ENCODE peak calls at places on chromosomes 16 and 17, in five cellular contexts. M, K, J, E and Z are unnamed samples. For H3K4me1, the result is how much of the 10 kb centered on the place peaks cover.

GRCh38 chr17:76537578-76538280 is at the start of gene CYGB:
- DNase-seq in K (peak), E (no peak), M (no peak), J (peak), Z (no peak)

GRCh38 chr16:56886826-56887225 is 21.8 kb downstream of the SLC12A3 start:
- DNase-seq in E (no peak), M (no peak), K (no peak), J (no peak), Z (no peak)

GRCh38 chr16:28304214-28304613 is 11.9 kb downstream of the SBK1 start:
- DNase-seq in J (peak), K (peak), M (peak), E (peak), Z (peak)

GRCh38 chr16:10663744-10664143 is 31.0 kb downstream of the TEKT5 start:
- DNase-seq in E (no peak), K (no peak), J (no peak), M (no peak), Z (no peak)

GRCh38 chr16:30958164-30959083 is 870 bp downstream of the SETD1A start:
- DNase-seq in M (peak), K (peak), E (peak), J (peak), Z (peak)

GRCh38 chr16:70687172-70687531 is 1.3 kb upstream of the MTSS2 start:
- DNase-seq in M (no peak), E (no peak), K (no peak), J (no peak), Z (no peak)

GRCh38 chr17:81436294-81436849 is 41.1 kb downstream of the BAHCC1 start:
- DNase-seq in E (no peak), K (peak), M (no peak), J (peak), Z (no peak)

GRCh38 chr17:49442051-49442450 is 27.4 kb upstream of the PHB1 start:
- DNase-seq in J (no peak), M (no peak), E (no peak), K (no peak), Z (no peak)

GRCh38 chr17:28950752-28951427 is 428 bp downstream of the PHF12 start:
- DNase-seq in M (no peak), K (no peak), E (no peak), J (no peak), Z (no peak)

GRCh38 chr16:49489686-49490320 is 116.2 kb downstream of the C16orf78 start:
- DNase-seq in K (no peak), E (no peak), J (no peak), M (no peak), Z (no peak)

GRCh38 chr16:77359065-77359502 is 75.8 kb downstream of the ADAMTS18 start:
- DNase-seq in E (peak), J (peak), M (peak), K (peak), Z (peak)

GRCh38 chr17:75901727-75902126 is 3.0 kb downstream of the MRPL38 start:
- DNase-seq in M (no peak), E (no peak), K (no peak), J (no peak), Z (no peak)

GRCh38 chr17:38970804-38971203 is 3.6 kb upstream of the FBXO47 start:
- DNase-seq in E (peak), M (no peak), K (no peak), J (no peak), Z (no peak)

GRCh38 chr16:70689970-70690905 is 4.4 kb upstream of the MTSS2 start:
- DNase-seq in K (no peak), J (no peak), E (no peak), M (no peak), Z (no peak)

GRCh38 chr16:67528870-67529638 is 425 bp downstream of the RIPOR1 start:
- DNase-seq in E (peak), J (peak), K (peak), M (peak), Z (peak)

GRCh38 chr17:49527927-49528651 is 33.0 kb downstream of the NGFR start:
- DNase-seq in E (no peak), M (no peak), J (no peak), K (no peak), Z (no peak)

GRCh38 chr17:49217651-49218413 is 7.3 kb downstream of the ABI3 start:
- DNase-seq in E (no peak), K (no peak), J (no peak), M (no peak), Z (no peak)

GRCh38 chr16:11152677-11153321 is 103.2 kb downstream of the SOCS1 start:
- DNase-seq in M (peak), K (no peak), E (no peak), J (no peak), Z (no peak)

GRCh38 chr17:29495011-29495410 is 71.8 kb downstream of the ABHD15 start:
- DNase-seq in J (peak), K (no peak), E (peak), M (no peak), Z (peak)

GRCh38 chr17:7078711-7079110 is 1.3 kb downstream of the CLEC10A start:
- DNase-seq in J (no peak), E (no peak), M (no peak), K (no peak), Z (no peak)

GRCh38 chr16:78743556-78743955 is 644.1 kb downstream of the WWOX start:
- DNase-seq in K (no peak), E (no peak), J (peak), M (no peak), Z (no peak)

GRCh38 chr17:38958756-38959155 is 8.4 kb downstream of the FBXO47 start:
- DNase-seq in E (no peak), J (no peak), M (no peak), K (no peak), Z (no peak)

GRCh38 chr17:846901-847777 is 65.0 kb downstream of the MRM3 start:
- DNase-seq in K (peak), J (no peak), M (peak), E (peak), Z (no peak)

GRCh38 chr16:48409839-48410610 is 24.8 kb upstream of the SIAH1 start:
- DNase-seq in E (peak), K (no peak), M (no peak), J (peak), Z (peak)

GRCh38 chr17:42821176-42821575 is 2.9 kb downstream of the BECN1 start:
- DNase-seq in K (no peak), E (no peak), M (no peak), J (no peak), Z (no peak)

GRCh38 chr16:9139965-9140364 is 48.5 kb downstream of the HAPSTR1 start:
- DNase-seq in J (peak), M (no peak), E (peak), K (peak), Z (peak)

GRCh38 chr17:73717690-73718089 is 73.4 kb upstream of the SDK2 start:
- DNase-seq in M (no peak), J (no peak), K (no peak), E (no peak), Z (no peak)

GRCh38 chr17:73718912-73719311 is 74.7 kb upstream of the SDK2 start:
- DNase-seq in K (no peak), J (peak), E (no peak), M (no peak), Z (no peak)

GRCh38 chr17:73718362-73718761 is 74.1 kb upstream of the SDK2 start:
- DNase-seq in K (no peak), M (no peak), J (no peak), E (no peak), Z (no peak)

GRCh38 chr17:73713136-73713535 is 68.9 kb upstream of the SDK2 start:
- DNase-seq in J (no peak), E (no peak), K (peak), M (no peak), Z (peak)

DNA sequence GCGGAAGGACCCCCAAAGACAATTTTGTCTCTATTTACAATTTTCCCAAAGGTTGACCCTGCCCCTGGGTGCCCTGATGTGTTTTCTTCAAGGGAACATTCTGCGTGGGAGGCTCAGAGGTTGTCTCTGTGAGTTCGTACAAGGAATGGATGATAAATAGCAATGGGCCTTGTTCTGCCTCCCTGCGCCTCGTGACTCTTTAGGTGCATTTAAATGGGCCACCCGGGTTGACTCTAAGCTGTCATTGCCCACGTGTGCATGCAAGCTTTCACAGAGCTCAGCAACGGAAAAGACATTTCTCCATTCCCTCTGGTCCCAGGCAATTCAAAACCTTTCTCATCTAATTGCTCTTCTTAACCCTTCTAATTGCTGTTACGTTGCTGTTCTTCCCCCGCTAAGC is 71.5 kb upstream of the SDK2 start:
- DNase-seq in E (no peak), K (no peak), M (no peak), J (no peak), Z (no peak)
- H3K4me2 ChIP-seq in E (no peak), K (no peak), M (no peak), J (no peak), Z (no peak)

DNA sequence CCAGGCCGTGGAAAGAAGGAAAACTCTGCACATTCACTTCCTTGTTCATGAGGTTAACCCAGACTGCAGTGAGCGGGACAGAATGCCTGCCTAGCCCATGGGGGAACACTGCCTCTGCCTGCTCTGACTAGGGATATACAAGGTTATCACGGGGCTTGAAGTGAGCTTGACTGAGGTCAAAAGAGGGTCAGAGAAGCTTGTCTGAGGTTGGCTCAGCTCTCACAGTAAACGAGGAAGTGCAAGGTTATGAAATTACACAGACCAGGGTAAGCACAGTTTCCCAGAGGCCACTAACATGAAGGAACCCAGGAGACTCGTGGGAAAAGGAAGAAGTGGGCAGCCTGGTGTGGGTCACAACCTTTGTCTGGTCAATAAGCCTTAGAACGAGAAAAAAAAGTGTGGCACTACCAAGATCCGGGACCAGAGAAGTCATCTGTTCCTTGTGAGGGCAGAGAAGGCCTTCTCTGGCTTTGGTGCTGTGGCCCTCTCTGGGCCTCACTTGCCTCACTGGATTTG is 28.8 kb downstream of the HIC1 start:
- DNase-seq in E (no peak), M (peak), J (peak), K (no peak), Z (no peak)
- H3K27ac ChIP-seq in E (peak), M (peak), J (no peak), K (no peak), Z (no peak)

GRCh38 chr17:59762022-59762825 is 54.8 kb downstream of the VMP1 start:
- DNase-seq in M (peak), E (peak), K (no peak), J (peak), Z (peak)

GRCh38 chr17:59765038-59765437 is 57.6 kb downstream of the VMP1 start:
- DNase-seq in K (no peak), E (no peak), J (no peak), M (no peak), Z (no peak)

GRCh38 chr17:59762826-59763374 is 55.4 kb downstream of the VMP1 start:
- DNase-seq in M (no peak), J (no peak), E (no peak), K (no peak), Z (no peak)

GRCh38 chr17:59763861-59764260 is 56.4 kb downstream of the VMP1 start:
- DNase-seq in M (peak), E (no peak), J (peak), K (no peak), Z (peak)

GRCh38 chr17:59764292-59764741 is 56.9 kb downstream of the VMP1 start:
- DNase-seq in M (no peak), E (no peak), K (no peak), J (no peak), Z (peak)
- H3K4me1 ChIP-seq in M (half or more), E (under half), K (under half), J (under half), Z (under half)

GRCh38 chr16:88553739-88554138 is 16.5 kb upstream of the ZC3H18 start:
- DNase-seq in E (no peak), K (no peak), M (no peak), J (no peak), Z (no peak)

GRCh38 chr16:88552815-88553214 is 17.4 kb upstream of the ZC3H18 start:
- DNase-seq in J (no peak), E (no peak), M (no peak), K (no peak), Z (no peak)

GRCh38 chr16:88552166-88552565 is 18.0 kb upstream of the ZC3H18 start:
- DNase-seq in E (no peak), K (no peak), M (no peak), J (no peak), Z (no peak)

GRCh38 chr16:88556294-88556988 is 13.8 kb upstream of the ZC3H18 start:
- DNase-seq in E (no peak), K (no peak), M (no peak), J (no peak), Z (no peak)

GRCh38 chr16:88554711-88555264 is 15.4 kb upstream of the ZC3H18 start:
- DNase-seq in E (no peak), M (no peak), J (no peak), K (no peak), Z (no peak)
- H3K4me2 ChIP-seq in E (no peak), M (no peak), J (no peak), K (no peak), Z (no peak)

GRCh38 chr17:61127960-61128359 is 271.7 kb upstream of the TBX2 start:
- DNase-seq in E (no peak), K (no peak), M (no peak), J (no peak), Z (no peak)
- H3K27ac ChIP-seq in E (no peak), K (no peak), M (no peak), J (no peak), Z (no peak)

DNA sequence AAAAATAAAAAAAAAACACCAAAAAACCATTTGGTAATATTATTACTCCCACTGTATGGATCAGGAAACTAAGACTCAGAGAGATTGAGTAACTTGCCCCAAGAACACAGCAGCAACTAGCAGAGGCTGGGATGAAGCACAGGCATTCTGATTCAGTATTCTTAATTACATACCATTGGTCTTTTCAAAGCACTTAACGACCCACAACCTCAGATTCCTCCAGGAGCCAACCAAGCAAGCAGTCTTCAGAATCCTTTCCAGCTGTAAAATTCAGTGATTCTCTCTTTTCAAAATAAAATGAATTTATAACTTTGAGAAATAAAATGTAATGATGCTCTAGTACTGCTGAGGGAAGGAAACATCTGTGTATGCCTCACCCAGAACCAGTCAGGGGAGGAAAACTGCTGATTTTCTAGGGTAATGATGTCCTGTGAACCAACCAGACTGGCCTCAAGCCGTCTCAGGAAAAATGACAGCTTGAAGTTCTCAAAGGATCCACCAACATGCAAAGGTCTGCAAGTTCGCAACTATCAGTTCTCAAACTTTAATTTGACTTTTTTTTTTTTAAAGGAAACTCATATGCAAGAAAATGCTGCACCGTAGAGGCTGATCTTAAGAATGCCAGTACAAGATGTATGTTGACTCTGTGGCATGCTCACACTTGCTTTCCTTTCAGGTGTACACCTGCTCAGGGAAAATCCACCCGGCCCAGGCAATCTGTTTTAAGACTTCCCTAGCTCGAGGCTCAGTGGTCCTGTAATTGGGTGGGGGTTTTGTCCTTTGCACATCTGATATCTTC is 9.0 kb downstream of the CUEDC1 start:
- DNase-seq in K (no peak), M (no peak), E (no peak), J (peak), Z (peak)
- H3K4me1 ChIP-seq in K (under half), M (under half), E (half or more), J (under half), Z (under half)

GRCh38 chr17:52148969-52149351 is 9.6 kb downstream of the CA10 start:
- DNase-seq in K (no peak), E (peak), J (peak), M (no peak), Z (peak)

GRCh38 chr17:52147431-52147830 is 11.1 kb downstream of the CA10 start:
- DNase-seq in J (no peak), M (no peak), K (no peak), E (peak), Z (peak)

GRCh38 chr17:52148288-52148968 is 10.1 kb downstream of the CA10 start:
- DNase-seq in M (no peak), E (peak), J (no peak), K (no peak), Z (no peak)

GRCh38 chr17:52149626-52150025 is 8.9 kb downstream of the CA10 start:
- DNase-seq in M (no peak), J (no peak), K (no peak), E (no peak), Z (no peak)

DNA sequence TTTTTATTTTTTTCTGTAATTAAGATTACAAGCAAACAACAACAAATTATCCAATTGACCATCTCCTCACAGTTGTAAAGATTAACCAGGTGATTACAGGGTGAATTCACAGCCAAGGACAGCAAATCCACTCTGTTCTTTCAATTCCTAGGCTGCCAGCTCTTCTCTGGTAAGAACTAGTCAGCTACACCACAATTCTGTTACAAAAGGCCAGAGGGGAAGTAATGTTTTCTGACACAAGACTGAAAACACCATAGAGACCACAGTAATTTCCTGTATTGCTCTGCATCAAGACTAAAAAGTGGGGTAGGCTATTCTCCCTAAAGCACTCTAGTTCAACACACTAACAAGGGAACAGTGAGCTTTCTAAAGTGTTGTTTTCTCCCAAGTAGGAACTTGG is 10.6 kb downstream of the CA10 start:
- DNase-seq in K (no peak), E (peak), M (no peak), J (peak), Z (peak)
- H3K4me2 ChIP-seq in K (no peak), E (peak), M (no peak), J (no peak), Z (peak)

DNA sequence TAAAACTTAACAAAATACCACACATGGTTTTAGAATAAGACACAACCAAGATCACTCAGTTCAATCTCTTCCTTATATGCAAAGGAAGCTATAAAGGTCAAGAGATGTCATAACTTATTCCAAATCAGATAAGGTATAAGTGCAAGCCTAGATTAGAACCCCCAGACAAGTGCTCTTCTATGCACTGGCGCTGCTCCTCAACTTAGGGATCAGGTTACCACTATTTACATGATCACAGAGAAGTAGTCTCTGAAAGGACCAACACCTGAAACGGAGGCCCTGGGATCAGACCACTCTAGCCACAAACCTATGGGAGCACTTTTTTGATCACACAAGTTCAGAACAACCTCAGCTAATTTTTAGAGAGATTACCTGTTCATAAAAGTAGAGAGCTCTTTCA is 16.6 kb downstream of the COPS3 start:
- DNase-seq in E (no peak), K (no peak), J (no peak), M (no peak), Z (no peak)
- H3K27ac ChIP-seq in E (no peak), K (no peak), J (no peak), M (no peak), Z (no peak)

GRCh38 chr16:4499196-4499555 is 23.0 kb downstream of the HMOX2 start:
- DNase-seq in J (no peak), E (no peak), K (no peak), M (no peak), Z (no peak)

GRCh38 chr16:4501071-4501478 is 24.9 kb downstream of the HMOX2 start:
- DNase-seq in E (peak), K (peak), J (no peak), M (peak), Z (no peak)

GRCh38 chr16:4498546-4499195 is 22.5 kb downstream of the HMOX2 start:
- DNase-seq in J (no peak), E (peak), M (no peak), K (no peak), Z (peak)

GRCh38 chr16:4496305-4496704 is 20.1 kb downstream of the HMOX2 start:
- DNase-seq in K (no peak), E (peak), M (no peak), J (peak), Z (peak)

DNA sequence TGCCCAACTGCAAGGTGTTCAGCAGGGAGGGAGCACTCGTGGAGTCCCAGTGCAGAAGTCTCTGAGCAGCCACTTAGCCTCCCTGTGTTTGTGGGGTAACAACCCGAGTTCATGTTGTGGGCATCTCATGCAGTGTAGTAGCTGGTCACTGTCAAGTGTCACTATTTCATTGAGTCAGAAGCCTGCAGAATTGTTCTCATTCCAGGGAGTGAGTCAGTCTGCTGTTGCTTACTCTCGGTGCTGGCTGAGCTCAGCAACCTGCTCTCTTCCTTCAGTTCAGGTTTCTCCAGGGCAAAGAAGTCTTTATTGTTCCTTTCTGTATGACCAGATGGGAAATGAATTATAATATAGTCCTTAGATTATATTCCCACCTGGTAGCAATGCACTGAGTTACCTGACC is 24.1 kb downstream of the HMOX2 start:
- DNase-seq in K (no peak), J (peak), E (peak), M (peak), Z (peak)
- H3K4me1 ChIP-seq in K (under half), J (under half), E (half or more), M (under half), Z (half or more)